ENCODE peak calls at places on chromosomes 12 and 14, in five cellular contexts. A is stomach, R is right lobe of liver, G is IMR-90, O is transverse colon. Y is an unnamed sample.
A peak's percentile ranks its signal among the peaks of the same experiment; 100 is the strongest.

GRCh38 chr12:2826721-2827515 is 7.9 kb downstream of the NRIP2 start:
- DNase-seq in R (no peak), A (no peak), G (no peak), O (no peak), Y (no peak)

GRCh38 chr14:51283402-51283825 is 43.4 kb downstream of the TMX1 start:
- DNase-seq in O (no peak), G (peak; percentile 93), A (no peak), R (no peak), Y (no peak)

GRCh38 chr14:102655154-102655553 is 62.7 kb downstream of the RCOR1 start:
- DNase-seq in O (no peak), G (peak; percentile 57), R (no peak), A (no peak), Y (no peak)

GRCh38 chr14:83071888-83072501 is 1538.3 kb upstream of the SEL1L start:
- DNase-seq in G (peak; percentile 19), O (no peak), A (no peak), R (no peak), Y (no peak)

GRCh38 chr12:98440165-98440581 is 75.2 kb upstream of the TMPO start:
- DNase-seq in O (no peak), G (peak; percentile 95), A (peak; percentile 35), R (no peak), Y (no peak)

GRCh38 chr14:64115401-64115800 is 178.8 kb downstream of the ESR2 start:
- DNase-seq in O (no peak), G (no peak), R (no peak), A (no peak), Y (no peak)

GRCh38 chr12:89192419-89192818 is 159.9 kb downstream of the DUSP6 start:
- DNase-seq in R (no peak), A (no peak), O (no peak), G (peak; percentile 79), Y (no peak)

GRCh38 chr12:61502179-61502578 is 758.0 kb upstream of the USP15 start:
- DNase-seq in O (no peak), A (no peak), R (no peak), G (no peak), Y (no peak)

GRCh38 chr12:95218164-95218851 is 701 bp downstream of the VEZT start:
- DNase-seq in O (peak; percentile 82), G (peak; percentile 58), R (no peak), A (no peak), Y (no peak)

GRCh38 chr14:104722938-104723650 is 935 bp upstream of the ADSS1 start:
- DNase-seq in G (no peak), A (no peak), O (peak; percentile 25), R (no peak), Y (no peak)

GRCh38 chr12:15875863-15876262 is 6.3 kb upstream of the STRAP start:
- DNase-seq in G (no peak), R (no peak), O (peak; percentile 66), A (no peak), Y (no peak)

GRCh38 chr14:73741386-73741875 is 27.2 kb upstream of the PNMA1 start:
- DNase-seq in O (peak; percentile 86), R (peak; percentile 72), A (peak; percentile 79), G (peak; percentile 66), Y (peak; percentile 90)

GRCh38 chr12:46825526-46826414 is at the start of gene SLC38A4:
- DNase-seq in A (no peak), O (peak; percentile 72), R (peak; percentile 87), G (peak; percentile 32), Y (no peak)

GRCh38 chr14:103715052-103716000 is at the start of the genes XRCC3 and ZFYVE21:
- DNase-seq in G (peak; percentile 99), R (peak; percentile 100), A (peak; percentile 100), O (peak; percentile 100), Y (peak; percentile 99)

GRCh38 chr14:94129758-94130414 is 482 bp upstream of the IFI27L2 start:
- DNase-seq in O (no peak), A (no peak), R (no peak), G (peak; percentile 34), Y (no peak)

GRCh38 chr14:55581011-55581806 is 1.2 kb downstream of the KTN1 start:
- DNase-seq in A (peak; percentile 42), O (peak; percentile 44), R (peak; percentile 52), G (no peak), Y (peak; percentile 90)

GRCh38 chr14:104639889-104640548 is 35.4 kb upstream of the TMEM179 start:
- DNase-seq in A (peak; percentile 72), O (peak; percentile 66), G (peak; percentile 24), R (peak; percentile 74), Y (peak; percentile 86)

GRCh38 chr14:51310453-51311074 is 70.5 kb downstream of the TMX1 start:
- DNase-seq in R (no peak), A (no peak), G (peak; percentile 77), O (no peak), Y (no peak)

GRCh38 chr14:80356413-80356812 is 145.1 kb upstream of the DIO2 start:
- DNase-seq in R (no peak), A (no peak), G (peak; percentile 40), O (no peak), Y (no peak)

GRCh38 chr12:60184096-60184495 is 588.3 kb downstream of the SLC16A7 start:
- DNase-seq in G (no peak), R (no peak), A (no peak), O (no peak), Y (no peak)

GRCh38 chr12:68614772-68615171 is 4.1 kb downstream of the RAP1B start:
- DNase-seq in A (no peak), O (no peak), G (no peak), R (no peak), Y (no peak)
- H3K4me1 ChIP-seq in A (peaks cover 52% of the 10 kb centered on the region), O (peaks cover 52% of the 10 kb centered on the region), G (peaks cover 11% of the 10 kb centered on the region), R (peaks cover 7% of the 10 kb centered on the region), Y (peaks cover 80% of the 10 kb centered on the region)

DNA sequence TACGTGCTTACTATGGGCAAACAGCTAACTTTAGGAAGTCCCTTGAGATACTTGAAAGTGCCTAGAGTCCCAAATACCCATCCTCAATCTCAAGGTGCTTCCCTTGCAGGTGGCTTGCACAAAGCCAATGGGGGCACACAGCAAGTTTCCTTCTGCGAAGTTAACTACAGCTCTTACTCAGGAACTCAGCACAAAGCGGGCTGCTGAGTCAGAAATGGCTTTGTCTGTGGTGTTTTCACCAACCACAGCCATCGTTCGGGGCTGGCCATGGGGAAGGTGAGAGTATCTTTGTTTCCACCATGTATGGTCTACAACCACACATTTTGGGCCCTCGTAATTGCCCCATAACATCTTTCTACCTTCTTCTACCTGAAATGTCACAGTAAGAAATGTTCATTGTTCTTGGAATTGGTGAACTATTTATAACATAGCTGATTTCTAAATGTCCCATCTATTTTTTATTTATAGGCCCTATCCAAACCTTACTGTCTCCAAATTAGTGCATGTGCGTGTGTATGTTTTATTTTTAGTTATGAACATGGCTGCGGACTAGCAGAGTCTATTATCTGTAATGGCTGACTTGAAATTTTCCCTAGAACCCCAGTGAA is 13.9 kb downstream of the MFAP5 start:
- DNase-seq in G (no peak), R (no peak), A (no peak), O (no peak), Y (no peak)
- H3K4me3 ChIP-seq in G (no peak overlapping the region), R (no peak overlapping the region), A (no peak overlapping the region), O (no peak overlapping the region), Y (no peak overlapping the region)

GRCh38 chr12:50515587-50515986 is 10.8 kb downstream of the DIP2B start:
- DNase-seq in G (no peak), O (no peak), A (no peak), R (no peak), Y (no peak)

GRCh38 chr12:50514526-50515276 is 9.9 kb downstream of the DIP2B start:
- DNase-seq in A (no peak), R (no peak), O (no peak), G (no peak), Y (no peak)

GRCh38 chr12:50518129-50518528 is 13.3 kb downstream of the DIP2B start:
- DNase-seq in A (no peak), G (no peak), O (no peak), R (no peak), Y (peak; percentile 81)

GRCh38 chr12:50520345-50520744 is 15.6 kb downstream of the DIP2B start:
- DNase-seq in O (no peak), R (no peak), G (no peak), A (no peak), Y (no peak)

DNA sequence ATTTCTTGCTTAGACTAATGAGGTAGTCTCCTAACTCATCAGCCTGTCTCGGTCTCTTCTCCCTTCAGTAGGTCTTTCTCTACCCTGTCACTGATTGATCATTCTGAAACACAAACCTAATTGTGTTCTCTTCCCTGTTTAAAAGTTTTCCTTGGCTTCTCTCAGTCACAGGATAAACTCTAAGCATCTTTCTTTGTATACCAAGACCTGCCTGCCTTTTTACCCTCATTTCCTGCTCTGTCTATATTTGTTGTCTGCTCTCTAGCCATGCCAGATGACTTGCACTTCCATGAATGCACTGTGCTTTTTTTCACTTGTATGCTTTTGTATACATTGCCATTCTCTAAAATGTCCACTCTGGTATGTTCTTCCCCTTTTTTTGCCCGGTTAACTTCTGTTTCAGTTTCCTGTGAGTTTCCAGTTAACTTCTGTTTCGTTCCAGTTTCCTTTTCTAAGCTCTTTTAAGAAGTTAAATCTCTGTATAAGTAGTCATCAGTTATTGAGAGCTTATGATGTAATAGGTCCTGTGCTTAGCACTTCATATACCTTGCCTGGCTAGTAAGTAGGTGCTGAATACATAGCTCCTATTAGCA is 12.8 kb downstream of the DIP2B start:
- DNase-seq in O (no peak), G (peak; percentile 84), R (no peak), A (no peak), Y (no peak)
- TF ChIP-seq POLR2A in O (no peak), G (no peak), R (no peak), A (no peak), Y (no peak)

GRCh38 chr14:92649066-92649465 is 99.4 kb downstream of the LGMN start:
- DNase-seq in A (no peak), G (no peak), R (no peak), O (no peak), Y (no peak)

GRCh38 chr14:92649934-92650545 is 98.4 kb downstream of the LGMN start:
- DNase-seq in O (peak; percentile 71), G (peak; percentile 92), A (peak; percentile 57), R (peak; percentile 88), Y (no peak)

GRCh38 chr14:92651106-92651792 is 97.2 kb downstream of the LGMN start:
- DNase-seq in A (peak; percentile 55), G (no peak), O (peak; percentile 57), R (no peak), Y (peak; percentile 93)

GRCh38 chr14:92651793-92652382 is 96.5 kb downstream of the LGMN start:
- DNase-seq in R (peak; percentile 70), O (peak; percentile 44), A (peak; percentile 44), G (no peak), Y (peak; percentile 95)

DNA sequence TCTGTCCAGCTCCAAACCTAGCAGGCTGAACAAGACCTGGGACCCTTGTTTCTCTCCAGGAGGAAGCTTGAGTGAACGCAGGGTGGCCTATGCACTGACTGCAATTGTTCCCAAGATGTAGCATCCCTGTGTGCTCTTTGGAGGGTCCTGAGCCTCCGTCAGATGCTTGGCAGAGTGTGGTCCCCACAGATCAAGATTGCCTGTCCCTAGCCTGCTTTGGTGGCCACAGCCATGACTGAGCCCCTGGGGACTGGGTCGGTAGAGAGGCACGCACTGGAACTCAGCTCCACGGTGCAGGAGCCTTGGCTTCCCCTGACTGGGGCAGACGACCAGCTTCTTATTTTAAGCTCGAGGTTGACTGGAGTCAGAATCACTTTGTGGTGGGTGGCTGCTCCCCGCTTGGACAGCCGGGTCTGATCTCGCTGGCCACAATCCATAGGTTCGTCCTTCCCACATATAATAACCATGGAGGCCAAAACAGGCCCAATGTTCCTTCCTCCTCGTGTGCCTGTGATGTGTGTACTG is 97.8 kb downstream of the LGMN start:
- DNase-seq in G (no peak), A (no peak), O (no peak), R (no peak), Y (no peak)
- H3K4me1 ChIP-seq in G (peaks cover 38% of the 10 kb centered on the region), A (no peaks in the 10 kb centered on the region), O (peaks cover 28% of the 10 kb centered on the region), R (no peaks in the 10 kb centered on the region), Y (peaks cover 25% of the 10 kb centered on the region)

GRCh38 chr12:124736115-124737039 is 127.3 kb downstream of the SCARB1 start:
- DNase-seq in R (no peak), O (no peak), A (no peak), G (no peak), Y (no peak)
- H3K4me3 ChIP-seq in R (no peak overlapping the region), O (no peak overlapping the region), A (no peak overlapping the region), G (no peak overlapping the region), Y (no peak overlapping the region)

GRCh38 chr12:56632701-56633464 is 2.8 kb upstream of the BAZ2A start:
- DNase-seq in A (no peak), G (no peak), R (no peak), O (no peak), Y (no peak)
- TF ChIP-seq POLR2A in A (no peak), G (no peak), R (no peak), O (no peak), Y (no peak)